ENCODE peak calls at places on chromosomes 4 and X, in eight cellular contexts. R is astrocyte, L is GM20000, T is Peyer's patch, P is colonic mucosa, S is AG10803, C is cardiac fibroblast, Z is NB4. K is an unnamed sample.

GRCh38 chrX:12239356-12240082 is 101.2 kb downstream of the FRMPD4 start:
- DNase-seq in R (no peak), L (no peak), T (no peak), P (no peak), S (peak), C (peak), Z (no peak), K (no peak)

GRCh38 chr4:1718095-1718850 is 2.9 kb downstream of the TMEM129 start:
- DNase-seq in R (no peak), L (no peak), T (peak), P (no peak), S (no peak), C (no peak), Z (peak), K (no peak)

GRCh38 chrX:45196701-45197100 is 4.0 kb downstream of the DIPK2B start:
- DNase-seq in R (peak), L (no peak), T (no peak), P (no peak), S (peak), C (peak), Z (no peak), K (no peak)

GRCh38 chr4:53094040-53094439 is 231.9 kb downstream of the RASL11B start:
- DNase-seq in R (no peak), L (no peak), T (no peak), P (no peak), S (no peak), C (no peak), Z (no peak), K (no peak)

GRCh38 chr4:38161208-38162113 is 201.3 kb downstream of the PTTG2 start:
- DNase-seq in R (no peak), L (no peak), T (no peak), P (no peak), S (peak), C (peak), Z (no peak), K (no peak)

GRCh38 chr4:185421366-185422124 is 4.2 kb downstream of the UFSP2 start:
- DNase-seq in R (peak), L (no peak), T (no peak), P (no peak), S (peak), C (peak), Z (no peak), K (no peak)

GRCh38 chrX:133781174-133781573 is 204.2 kb downstream of the GPC3 start:
- DNase-seq in R (no peak), L (no peak), T (no peak), P (no peak), S (no peak), C (no peak), Z (no peak), K (no peak)

GRCh38 chr4:183057255-183057654 is 41.8 kb upstream of the WWC2 start:
- DNase-seq in R (no peak), L (no peak), T (no peak), P (no peak), S (no peak), C (no peak), Z (no peak), K (no peak)

GRCh38 chrX:25072247-25072646 is 56.5 kb upstream of the ARX start:
- DNase-seq in R (no peak), L (no peak), T (no peak), P (no peak), S (no peak), C (no peak), Z (peak), K (no peak)

GRCh38 chrX:113157496-113157895 is 316.9 kb upstream of the AMOT start:
- DNase-seq in R (no peak), L (no peak), T (no peak), P (no peak), S (no peak), C (no peak), Z (peak), K (no peak)

GRCh38 chrX:53831662-53832635 is 145.4 kb upstream of the HUWE1 start:
- DNase-seq in R (peak), L (peak), T (peak), P (peak), S (peak), C (peak), Z (peak), K (peak)

GRCh38 chrX:56788717-56789122 is 59.7 kb downstream of the NBDY start:
- DNase-seq in R (no peak), L (no peak), T (peak), P (no peak), S (no peak), C (no peak), Z (peak), K (no peak)

GRCh38 chrX:14235004-14235403 is 205.3 kb upstream of the GEMIN8 start:
- DNase-seq in R (no peak), L (no peak), T (no peak), P (no peak), S (no peak), C (no peak), Z (peak), K (no peak)

GRCh38 chr4:19329631-19330030 is 922.1 kb upstream of the SLIT2 start:
- DNase-seq in R (peak), L (no peak), T (no peak), P (no peak), S (peak), C (peak), Z (no peak), K (no peak)

GRCh38 chr4:183129125-183129524 is 30.1 kb downstream of the WWC2 start:
- DNase-seq in R (no peak), L (no peak), T (no peak), P (no peak), S (no peak), C (no peak), Z (no peak), K (no peak)

GRCh38 chr4:46329118-46329976 is 60.6 kb downstream of the GABRA2 start:
- DNase-seq in R (no peak), L (peak), T (peak), P (peak), S (no peak), C (peak), Z (peak), K (no peak)

GRCh38 chr4:113979973-113980615 is 647 bp upstream of the ARSJ start:
- DNase-seq in R (peak), L (no peak), T (no peak), P (no peak), S (peak), C (peak), Z (no peak), K (no peak)

GRCh38 chr4:105194328-105195231 is 47.9 kb downstream of the TET2 start:
- DNase-seq in R (peak), L (peak), T (no peak), P (no peak), S (no peak), C (peak), Z (no peak), K (no peak)

DNA sequence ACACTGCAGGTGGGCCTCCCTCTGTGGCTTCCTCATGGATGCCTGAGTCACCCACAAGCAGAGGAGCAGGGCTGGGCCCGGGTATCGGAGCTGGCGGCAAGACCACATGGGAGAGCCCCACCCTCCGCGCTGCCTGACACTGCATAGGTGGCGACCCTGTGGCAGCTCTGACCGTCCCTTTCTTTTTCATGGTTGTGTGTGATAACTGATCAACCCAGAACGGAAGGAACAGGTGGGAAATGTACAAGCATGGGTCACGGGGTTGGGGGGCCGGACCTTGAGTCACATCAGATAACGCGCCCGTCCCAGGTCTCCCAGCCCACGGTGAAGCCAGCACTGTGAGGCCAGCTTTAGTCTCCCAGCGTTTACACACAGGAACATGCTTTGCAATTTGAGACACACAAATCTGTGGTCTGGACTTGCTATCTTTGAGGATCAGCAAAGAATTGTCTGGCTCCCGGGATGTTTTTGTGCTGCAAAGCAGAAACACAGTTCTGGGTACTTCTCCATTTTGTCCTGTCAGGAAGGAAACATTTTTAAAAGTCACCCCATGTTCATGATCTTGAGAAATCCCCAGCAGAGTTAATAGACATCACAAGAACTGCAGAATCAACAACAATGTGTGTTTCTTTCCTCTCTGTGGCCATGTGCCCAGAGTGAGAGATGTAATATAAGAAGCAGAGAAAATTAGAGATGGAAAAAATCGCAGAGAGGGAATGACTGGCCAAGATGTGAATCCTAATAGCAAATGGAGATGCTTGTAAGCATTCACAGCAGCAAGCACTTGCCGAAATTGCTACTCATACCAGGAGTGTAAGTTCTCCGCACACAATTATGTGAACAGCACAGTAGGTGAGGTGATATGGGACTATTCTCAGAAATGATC is 70.1 kb upstream of the CBR4 start:
- DNase-seq in R (peak), L (peak), T (peak), P (peak), S (peak), C (peak), Z (peak), K (peak)
- TF ChIP-seq CTCF in R (no peak), L (no peak), T (no peak), P (no peak), S (no peak), C (no peak), Z (no peak), K (no peak)

DNA sequence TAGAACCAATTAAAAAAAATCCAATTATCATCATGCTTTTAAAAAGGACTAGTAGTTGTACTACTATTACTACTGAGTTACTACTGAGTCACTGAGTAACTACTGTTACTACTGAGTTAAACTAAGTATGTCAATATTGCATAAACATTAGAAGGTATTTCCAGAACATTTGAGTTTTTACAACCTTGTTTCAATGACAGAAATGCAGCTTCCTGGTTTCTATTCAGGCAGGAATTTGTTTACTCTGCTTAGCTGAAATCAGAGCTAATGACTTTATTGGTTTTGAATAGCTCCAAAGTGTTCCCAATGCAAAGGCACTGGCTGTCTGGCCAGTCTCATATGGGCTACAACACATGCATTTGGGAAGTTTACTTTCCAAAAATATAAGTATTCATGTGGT is 12.1 kb downstream of the RPS6KA6 start:
- DNase-seq in R (no peak), L (no peak), T (no peak), P (no peak), S (no peak), C (no peak), Z (no peak), K (no peak)
- TF ChIP-seq CTCF in R (no peak), L (no peak), T (no peak), P (no peak), S (no peak), C (no peak), Z (no peak), K (no peak)

DNA sequence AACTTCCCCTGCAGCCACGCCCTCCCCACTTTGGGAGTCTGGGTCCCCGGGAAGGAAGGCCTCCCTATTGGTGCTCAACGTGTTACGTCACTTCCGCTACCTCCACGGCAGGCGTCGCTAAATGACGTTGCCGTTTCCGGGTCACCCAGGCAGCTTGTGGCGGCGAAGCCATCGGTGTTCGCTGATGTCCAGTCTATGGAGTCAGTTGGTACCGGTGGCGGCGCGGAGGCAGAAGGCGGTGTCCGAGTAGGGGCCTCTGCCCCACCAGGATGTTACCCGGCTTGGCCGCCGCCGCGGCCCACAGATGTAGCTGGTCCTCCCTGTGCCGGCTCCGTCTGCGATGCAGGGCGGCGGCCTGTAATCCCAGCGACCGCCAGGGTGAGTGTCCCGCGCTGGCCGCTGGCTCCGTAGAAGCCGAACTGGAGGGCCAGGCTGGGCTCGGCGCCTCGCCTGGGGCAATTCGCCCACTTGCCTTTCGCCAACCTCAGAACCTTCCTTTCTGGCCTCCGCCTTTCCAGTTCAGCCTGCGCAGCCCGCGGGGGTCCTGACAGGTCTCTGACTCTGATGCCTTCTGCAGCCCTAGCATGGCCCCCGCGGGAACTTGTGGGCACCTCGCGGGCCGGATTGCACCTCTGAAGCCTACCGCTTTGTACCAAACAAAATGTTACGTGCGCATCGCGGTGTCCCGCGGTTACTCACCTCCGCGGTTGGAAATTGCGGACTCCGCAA is at the start of gene SLC30A9:
- DNase-seq in R (peak), L (peak), T (peak), P (peak), S (peak), C (peak), Z (peak), K (peak)
- TF ChIP-seq CTCF in R (no peak), L (peak), T (peak), P (peak), S (peak), C (peak), Z (peak), K (no peak)

GRCh38 chrX:151722241-151722846 is 6.5 kb downstream of the FATE1 start:
- DNase-seq in R (no peak), L (no peak), T (peak), P (peak), S (peak), C (no peak), Z (peak), K (no peak)
- TF ChIP-seq CTCF in R (no peak), L (peak), T (no peak), P (peak), S (peak), C (no peak), Z (peak), K (no peak)

GRCh38 chrX:51614353-51614752 is 4.4 kb downstream of the CENPVL3 start:
- DNase-seq in R (peak), L (peak), T (no peak), P (no peak), S (peak), C (peak), Z (peak), K (no peak)
- TF ChIP-seq CTCF in R (peak), L (peak), T (peak), P (peak), S (peak), C (peak), Z (peak), K (no peak)

GRCh38 chr4:26355392-26356052 is 34.7 kb downstream of the RBPJ start:
- DNase-seq in R (no peak), L (no peak), T (no peak), P (no peak), S (no peak), C (peak), Z (no peak), K (no peak)
- TF ChIP-seq CTCF in R (no peak), L (no peak), T (no peak), P (no peak), S (no peak), C (no peak), Z (no peak), K (no peak)

GRCh38 chr4:3781193-3781886 is 15.2 kb downstream of the ADRA2C start:
- DNase-seq in R (no peak), L (no peak), T (no peak), P (no peak), S (no peak), C (no peak), Z (peak), K (no peak)

GRCh38 chr4:3781997-3782930 is 16.1 kb downstream of the ADRA2C start:
- DNase-seq in R (no peak), L (no peak), T (no peak), P (no peak), S (no peak), C (no peak), Z (no peak), K (no peak)

GRCh38 chr4:3785292-3785565 is 19.0 kb downstream of the ADRA2C start:
- DNase-seq in R (no peak), L (no peak), T (no peak), P (no peak), S (no peak), C (no peak), Z (no peak), K (no peak)

GRCh38 chr4:3784469-3785291 is 18.5 kb downstream of the ADRA2C start:
- DNase-seq in R (no peak), L (no peak), T (no peak), P (no peak), S (no peak), C (no peak), Z (no peak), K (no peak)

GRCh38 chr4:3783691-3784306 is 17.6 kb downstream of the ADRA2C start:
- DNase-seq in R (no peak), L (no peak), T (no peak), P (peak), S (no peak), C (no peak), Z (no peak), K (no peak)
- TF ChIP-seq CTCF in R (no peak), L (peak), T (no peak), P (peak), S (peak), C (no peak), Z (peak), K (no peak)

K was measured in activated B cell treated with CpG ODN at 0.5 μM for 24 hours.